ENCODE peak calls at places on chromosomes 16 and 17, in five cellular contexts. S is HEK293T, O is H1, I is GM12878, T is HepG2. F is an unnamed sample.

GRCh38 chr17:45906927-45907622 is 12.7 kb downstream of the MAPT start:
- DNase-seq in T (no peak), I (no peak), O (no peak), S (no peak), F (no peak)

GRCh38 chr16:48511071-48511540 is 98.9 kb downstream of the N4BP1 start:
- DNase-seq in O (no peak), T (no peak), I (no peak), S (no peak), F (peak; percentile 36)

GRCh38 chr16:22165508-22166285 is 3.4 kb downstream of the SDR42E2 start:
- DNase-seq in T (no peak), I (no peak), O (no peak), S (no peak), F (no peak)

GRCh38 chr17:17348872-17349723 is 45.9 kb downstream of the NT5M start:
- DNase-seq in T (peak; percentile 49), O (no peak), I (no peak), S (no peak), F (no peak)

GRCh38 chr16:89257757-89258465 is 40.4 kb downstream of the ZNF778 start:
- DNase-seq in T (no peak), S (no peak), I (no peak), O (no peak), F (no peak)

GRCh38 chr16:67942200-67942509 is 1.8 kb downstream of the LCAT start:
- DNase-seq in I (no peak), S (peak; percentile 69), O (peak; percentile 77), T (peak; percentile 61), F (peak; percentile 30)

GRCh38 chr17:51617876-51618455 is 357.6 kb downstream of the UTP18 start:
- DNase-seq in T (no peak), I (no peak), S (no peak), O (no peak), F (no peak)

GRCh38 chr17:4887581-4887980 is 11.8 kb upstream of the C17orf107 start:
- DNase-seq in T (no peak), O (no peak), S (no peak), I (no peak), F (no peak)

GRCh38 chr16:69830534-69831211 is 68.5 kb downstream of the WWP2 start:
- DNase-seq in O (no peak), S (no peak), T (peak; percentile 95), I (no peak), F (no peak)

GRCh38 chr16:57807252-57807967 is 5.1 kb upstream of the KIFC3 start:
- DNase-seq in O (no peak), I (no peak), T (no peak), S (no peak), F (no peak)

GRCh38 chr17:8175795-8176196 is 384 bp downstream of the TMEM107 start:
- DNase-seq in O (no peak), T (no peak), S (no peak), I (no peak), F (no peak)
- TF ChIP-seq SUZ12 in O (no peak), T (no peak), S (no peak), I (no peak), F (no peak)

GRCh38 chr17:76866774-76867577 is 1.2 kb upstream of the MGAT5B start:
- DNase-seq in T (no peak), I (no peak), S (no peak), O (no peak), F (no peak)

GRCh38 chr17:76866203-76866602 is 2.0 kb upstream of the MGAT5B start:
- DNase-seq in O (no peak), I (no peak), S (no peak), T (no peak), F (no peak)

GRCh38 chr17:76865174-76865573 is 3.0 kb upstream of the MGAT5B start:
- DNase-seq in I (no peak), T (no peak), O (no peak), S (no peak), F (no peak)

GRCh38 chr17:76864024-76864423 is 4.2 kb upstream of the MGAT5B start:
- DNase-seq in T (no peak), O (no peak), I (no peak), S (no peak), F (no peak)

GRCh38 chr17:76862079-76862478 is 6.1 kb upstream of the MGAT5B start:
- DNase-seq in S (no peak), T (no peak), O (no peak), I (no peak), F (no peak)
- TF ChIP-seq SUZ12 in S (no peak), T (no peak), O (no peak), I (no peak), F (no peak)

DNA sequence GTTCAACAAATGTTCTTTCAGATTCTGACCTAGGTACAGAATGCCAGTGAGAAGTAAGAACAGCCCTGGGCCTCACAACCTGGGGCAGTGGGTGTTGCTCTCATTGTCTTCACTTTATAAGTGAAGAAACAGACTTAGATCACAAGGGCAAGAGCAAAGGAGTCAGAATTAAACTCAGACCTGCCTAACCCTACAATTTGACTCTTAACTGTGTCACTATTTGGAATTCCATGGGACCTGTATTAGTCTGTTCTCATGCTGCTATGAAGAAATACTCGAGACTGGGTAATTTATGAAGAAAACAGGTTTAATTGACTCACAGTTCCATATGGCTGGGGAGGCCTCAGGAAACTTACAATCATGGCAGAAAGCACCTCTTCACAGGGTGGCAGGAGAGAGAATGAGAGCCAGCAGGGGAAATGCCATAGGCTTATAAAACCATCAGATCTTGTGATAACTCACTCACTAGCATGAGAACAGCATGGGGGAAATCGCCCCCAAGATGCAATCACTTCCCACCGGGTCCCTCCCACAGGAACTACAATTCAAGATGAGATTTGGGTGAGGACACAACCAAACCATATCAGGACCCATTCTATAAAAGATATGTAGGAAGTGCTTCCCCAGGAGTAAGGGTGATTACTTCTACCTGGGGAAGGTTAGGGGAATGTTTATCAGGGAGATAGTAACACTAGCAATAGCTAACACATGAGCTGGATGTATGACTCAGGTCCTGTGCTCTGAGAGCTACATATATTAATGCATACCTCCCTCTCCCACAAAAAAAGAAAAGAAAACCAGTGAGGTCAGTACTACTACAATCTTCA is 270.1 kb downstream of the SOX9 start:
- DNase-seq in T (no peak), I (no peak), S (no peak), O (no peak), F (no peak)
- TF ChIP-seq SUZ12 in T (no peak), I (no peak), S (no peak), O (no peak), F (no peak)

GRCh38 chr17:57939797-57940196 is 15.4 kb downstream of the CUEDC1 start:
- DNase-seq in O (no peak), T (no peak), S (no peak), I (peak; percentile 75), F (no peak)

GRCh38 chr17:57937492-57937891 is 17.7 kb downstream of the CUEDC1 start:
- DNase-seq in S (no peak), O (no peak), T (no peak), I (no peak), F (no peak)

GRCh38 chr17:57940217-57940616 is 15.0 kb downstream of the CUEDC1 start:
- DNase-seq in O (no peak), T (no peak), I (no peak), S (no peak), F (no peak)

GRCh38 chr17:57938061-57938502 is 17.1 kb downstream of the CUEDC1 start:
- DNase-seq in I (no peak), O (no peak), T (peak; percentile 86), S (no peak), F (no peak)

DNA sequence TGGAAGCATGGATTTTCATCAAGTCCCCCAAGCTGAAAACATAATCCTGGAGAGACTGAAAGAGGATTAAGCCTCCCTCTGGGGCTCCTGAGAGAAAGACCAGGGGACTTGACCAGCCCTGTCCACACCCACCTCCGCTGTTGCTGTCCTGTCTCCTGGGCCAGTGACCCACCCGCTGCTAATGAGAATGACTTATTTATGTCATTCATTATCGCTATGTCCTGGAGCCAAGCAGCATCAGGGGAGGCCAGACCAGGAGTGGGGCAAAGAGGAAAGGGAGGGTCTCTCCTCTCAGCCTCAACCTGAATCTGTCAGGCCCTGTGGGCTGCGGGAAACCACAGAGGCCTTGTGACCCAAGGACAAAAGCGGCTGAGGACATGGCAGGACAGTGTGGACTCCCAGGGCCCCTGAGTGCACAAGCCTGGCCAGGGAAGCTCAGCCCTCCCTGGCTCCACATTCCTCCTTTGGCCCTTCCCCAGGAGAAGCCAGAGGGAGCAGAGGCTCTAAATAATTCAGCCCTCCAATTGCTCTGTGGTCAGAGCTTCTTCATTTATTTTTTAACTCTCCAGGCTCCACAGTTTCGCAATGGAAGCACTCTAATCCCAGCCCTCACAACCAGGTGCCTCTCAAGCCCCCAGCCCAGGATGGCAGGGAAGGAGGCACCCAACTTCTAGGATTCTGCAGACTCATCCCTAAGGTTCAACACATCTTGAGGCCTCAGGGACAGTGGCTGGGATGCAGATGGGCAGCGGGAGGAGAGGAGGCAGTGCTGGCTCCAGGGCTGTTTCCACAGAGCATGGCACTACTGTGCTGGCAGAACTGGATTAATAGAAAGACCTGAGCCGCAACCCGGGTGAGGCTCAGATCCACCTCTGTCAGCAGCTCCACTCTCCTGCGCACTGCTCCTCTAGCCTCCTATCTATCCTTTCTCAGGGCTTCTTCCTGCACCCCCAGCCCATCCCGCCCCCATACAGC is 19.1 kb downstream of the CUEDC1 start:
- DNase-seq in I (no peak), S (no peak), T (peak; percentile 80), O (no peak), F (no peak)
- TF ChIP-seq SUZ12 in I (no peak), S (no peak), T (no peak), O (no peak), F (no peak)

GRCh38 chr17:327971-328370 is 24.6 kb downstream of the RPH3AL start:
- DNase-seq in S (no peak), I (no peak), T (no peak), O (no peak), F (no peak)

GRCh38 chr17:324151-324571 is 28.4 kb downstream of the RPH3AL start:
- DNase-seq in O (peak; percentile 35), S (no peak), T (no peak), I (no peak), F (no peak)

GRCh38 chr17:325270-325976 is 27.2 kb downstream of the RPH3AL start:
- DNase-seq in T (no peak), S (no peak), O (no peak), I (no peak), F (no peak)

GRCh38 chr17:329794-330420 is 22.7 kb downstream of the RPH3AL start:
- DNase-seq in S (no peak), I (no peak), T (no peak), O (no peak), F (no peak)

DNA sequence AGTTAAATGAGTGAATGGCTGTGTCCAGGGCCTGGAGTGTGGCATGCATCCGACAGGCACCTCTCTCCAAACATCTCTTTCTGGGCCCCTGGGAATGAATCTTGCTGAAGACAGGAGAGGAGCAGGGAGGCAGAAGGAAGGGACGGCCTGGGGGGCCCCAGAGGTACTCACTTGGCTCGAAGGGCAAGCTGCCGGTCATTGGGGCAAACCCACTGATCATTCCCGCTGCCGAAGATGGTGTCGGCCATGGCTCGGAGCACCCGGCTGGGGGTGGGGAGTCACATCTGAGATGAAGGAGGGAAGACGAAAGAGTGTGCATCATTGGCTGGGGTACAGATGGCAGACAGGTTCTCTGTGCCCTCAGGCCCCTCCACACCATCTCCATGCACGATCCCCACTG is 25.3 kb downstream of the RPH3AL start:
- DNase-seq in T (no peak), S (no peak), I (no peak), O (no peak), F (no peak)
- TF ChIP-seq SUZ12 in T (no peak), S (no peak), I (no peak), O (no peak), F (no peak)

DNA sequence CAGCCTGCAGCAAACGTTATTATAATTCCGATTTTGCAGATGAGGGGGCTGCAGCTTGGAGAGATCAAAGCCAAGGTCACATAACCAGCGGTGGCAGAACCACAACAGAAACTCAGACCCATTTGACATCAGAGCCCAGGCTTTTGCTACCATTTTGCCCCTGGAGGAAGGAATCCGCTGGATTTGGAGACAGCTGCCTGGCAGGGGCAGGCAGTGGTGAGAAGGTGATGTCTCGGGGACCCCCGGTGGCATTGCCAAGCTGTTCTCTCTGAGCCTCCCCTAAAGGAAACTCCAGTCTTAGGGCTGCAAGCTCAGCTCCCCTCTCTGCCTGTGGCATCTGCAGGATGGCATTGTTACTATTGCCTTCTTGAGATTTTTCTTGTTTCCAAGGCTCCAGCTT is 40.9 kb downstream of the AIPL1 start:
- DNase-seq in O (no peak), T (no peak), S (no peak), I (no peak), F (no peak)
- TF ChIP-seq SUZ12 in O (no peak), T (no peak), S (no peak), I (no peak), F (no peak)